ENCODE peak calls at places on chromosomes 11 and 22, in seven cellular contexts. T, S, P, W, K, Q and C are unnamed samples.

GRCh38 chr11:113329725-113330124 is 15.3 kb downstream of the TTC12 start:
- DNase-seq in W (no peak), P (no peak), Q (no peak), S (no peak), K (no peak), T (no peak), C (no peak)

GRCh38 chr11:12123177-12123576 is 12.8 kb downstream of the MICAL2 start:
- DNase-seq in K (no peak), S (no peak), P (peak; percentile 75), W (no peak), T (no peak), Q (no peak), C (no peak)

GRCh38 chr11:72812968-72813739 is 1.1 kb upstream of the ATG16L2 start:
- DNase-seq in Q (no peak), W (peak; percentile 58), T (peak; percentile 35), K (peak; percentile 67), S (peak; percentile 44), P (peak; percentile 91), C (peak; percentile 10)

GRCh38 chr11:131428853-131429252 is 58.4 kb downstream of the NTM start:
- DNase-seq in S (no peak), T (no peak), P (no peak), Q (no peak), W (no peak), K (no peak), C (no peak)

GRCh38 chr11:46967962-46968361 is 31.4 kb downstream of the CSTPP1 start:
- DNase-seq in Q (no peak), K (no peak), S (no peak), T (no peak), W (no peak), P (no peak), C (no peak)

GRCh38 chr11:88174627-88175003 is 628 bp downstream of the RAB38 start:
- DNase-seq in K (no peak), S (peak; percentile 16), T (peak; percentile 17), W (peak; percentile 10), P (peak; percentile 91), Q (no peak), C (no peak)

GRCh38 chr22:36027579-36027959 is 1.1 kb downstream of the RBFOX2 start:
- DNase-seq in W (no peak), Q (peak; percentile 38), P (peak; percentile 44), T (no peak), K (peak; percentile 43), S (no peak), C (no peak)

GRCh38 chr22:27987557-27987956 is 68.5 kb upstream of the PITPNB start:
- DNase-seq in W (peak; percentile 68), T (no peak), S (no peak), P (peak; percentile 65), Q (no peak), K (no peak), C (no peak)

GRCh38 chr11:3002871-3003270 is 10.7 kb upstream of the NAP1L4 start:
- DNase-seq in S (no peak), T (no peak), Q (no peak), W (no peak), K (no peak), P (no peak), C (no peak)

GRCh38 chr22:40525250-40525884 is 111.2 kb downstream of the MRTFA start:
- DNase-seq in W (peak; percentile 31), S (peak; percentile 49), P (peak; percentile 68), K (no peak), T (peak; percentile 26), Q (peak; percentile 19), C (no peak)

GRCh38 chr11:117832511-117832910 is 8.0 kb upstream of the FXYD2 start:
- DNase-seq in Q (no peak), K (no peak), S (no peak), P (no peak), T (no peak), W (no peak), C (no peak)

GRCh38 chr22:20869234-20869633 is 10.4 kb downstream of the SNAP29 start:
- DNase-seq in T (no peak), Q (no peak), W (no peak), P (no peak), S (no peak), K (no peak), C (no peak)

GRCh38 chr22:45226681-45227186 is 14.0 kb downstream of the KIAA0930 start:
- DNase-seq in P (no peak), T (peak; percentile 78), W (peak; percentile 76), Q (peak; percentile 73), S (no peak), K (no peak), C (no peak)

GRCh38 chr11:118841469-118842222 is 42.0 kb upstream of the CXCR5 start:
- DNase-seq in W (no peak), S (no peak), T (no peak), K (no peak), P (no peak), Q (no peak), C (no peak)

GRCh38 chr11:13134886-13135285 is 125.8 kb downstream of the RASSF10 start:
- DNase-seq in T (no peak), Q (no peak), W (peak; percentile 57), P (no peak), S (no peak), K (no peak), C (no peak)

GRCh38 chr11:130634981-130635473 is 186.6 kb downstream of the ADAMTS15 start:
- DNase-seq in Q (peak; percentile 13), T (no peak), S (no peak), P (peak; percentile 59), K (no peak), W (peak; percentile 54), C (no peak)

GRCh38 chr11:130679247-130679646 is 230.8 kb downstream of the ADAMTS15 start:
- DNase-seq in K (no peak), W (no peak), Q (no peak), P (no peak), S (no peak), T (no peak), C (no peak)

GRCh38 chr22:38967451-38968450 is 10.3 kb downstream of the APOBEC3A start:
- DNase-seq in K (no peak), W (no peak), Q (no peak), T (no peak), P (no peak), S (no peak), C (no peak)

GRCh38 chr11:126355324-126355925 is at the start of gene ST3GAL4:
- DNase-seq in Q (peak; percentile 90), T (peak; percentile 85), W (peak; percentile 53), P (peak; percentile 78), K (peak; percentile 91), S (peak; percentile 81), C (peak; percentile 46)

GRCh38 chr11:65555693-65556231 is 2.4 kb downstream of the LTBP3 start:
- DNase-seq in P (peak; percentile 93), T (no peak), Q (no peak), K (no peak), S (no peak), W (peak; percentile 95), C (no peak)

GRCh38 chr11:117606807-117607206 is 190.2 kb downstream of the DSCAML1 start:
- DNase-seq in S (no peak), W (no peak), T (no peak), K (no peak), P (no peak), Q (no peak), C (no peak)

GRCh38 chr22:42397332-42398246 is 34.6 kb downstream of the NFAM1 start:
- DNase-seq in P (no peak), S (no peak), K (no peak), Q (no peak), W (no peak), T (no peak), C (no peak)

GRCh38 chr22:38416621-38417251 is 38.3 kb downstream of the KCNJ4 start:
- DNase-seq in W (no peak), P (no peak), S (no peak), Q (no peak), T (no peak), K (no peak), C (no peak)

GRCh38 chr11:131906963-131907362 is 536.5 kb downstream of the NTM start:
- DNase-seq in T (no peak), P (peak; percentile 15), S (no peak), Q (no peak), W (no peak), K (no peak), C (no peak)

GRCh38 chr22:27983361-27983791 is 64.3 kb upstream of the PITPNB start:
- DNase-seq in S (no peak), K (no peak), T (no peak), W (no peak), Q (no peak), P (no peak), C (no peak)

GRCh38 chr11:45737056-45737455 is 67.9 kb upstream of the SLC35C1 start:
- DNase-seq in W (no peak), P (peak; percentile 17), Q (no peak), K (no peak), T (no peak), S (no peak), C (no peak)

GRCh38 chr11:28146123-28146751 is 38.0 kb downstream of the METTL15 start:
- DNase-seq in P (peak; percentile 94), T (no peak), S (no peak), W (peak; percentile 77), Q (no peak), K (no peak), C (no peak)

GRCh38 chr11:65891180-65892136 is 985 bp downstream of the CCDC85B start:
- DNase-seq in T (no peak), Q (peak; percentile 41), P (peak; percentile 88), K (no peak), W (no peak), S (no peak), C (no peak)

GRCh38 chr22:37201066-37201820 is 11.0 kb downstream of the SSTR3 start:
- DNase-seq in T (no peak), P (no peak), K (no peak), S (no peak), Q (no peak), W (no peak), C (no peak)

GRCh38 chr11:75301131-75301530 is 50.3 kb downstream of the ARRB1 start:
- DNase-seq in W (no peak), T (no peak), Q (no peak), P (no peak), S (no peak), K (no peak), C (no peak)

GRCh38 chr11:69298778-69299461 is 5.0 kb downstream of the MYEOV start:
- DNase-seq in P (peak; percentile 83), T (no peak), W (no peak), K (peak; percentile 52), S (no peak), Q (no peak), C (no peak)

GRCh38 chr11:74780277-74780870 is 31.7 kb downstream of the RNF169 start:
- DNase-seq in W (no peak), P (no peak), S (no peak), Q (no peak), K (no peak), T (no peak), C (no peak)